ENCODE peak calls at places on chromosome 4, in seven cellular contexts. W, A, G, U, C, V and B are unnamed samples.
A peak's percentile ranks its signal among the peaks of the same experiment; 100 is the strongest.

GRCh38 chr4:604131-604530 is 21.2 kb upstream of the PDE6B start:
- DNase-seq in A (no peak), V (no peak), W (no peak), U (peak; percentile 19), C (no peak), G (no peak), B (no peak)

GRCh38 chr4:110609044-110609750 is 13.7 kb downstream of the PITX2 start:
- DNase-seq in A (no peak), V (no peak), G (no peak), W (no peak), C (no peak), U (no peak), B (no peak)

GRCh38 chr4:81069706-81070331 is 39.3 kb downstream of the BMP3 start:
- DNase-seq in A (peak; percentile 10), U (peak; percentile 64), G (peak; percentile 85), V (peak; percentile 60), C (peak; percentile 66), W (peak; percentile 96), B (peak; percentile 86)

GRCh38 chr4:18689308-18689915 is 667.9 kb upstream of the LCORL start:
- DNase-seq in W (peak; percentile 86), G (peak; percentile 75), V (peak; percentile 32), U (peak; percentile 23), C (peak; percentile 55), A (peak; percentile 22), B (peak; percentile 72)

GRCh38 chr4:16597829-16598228 is 300.6 kb downstream of the LDB2 start:
- DNase-seq in G (peak; percentile 96), U (no peak), W (peak; percentile 52), C (no peak), V (no peak), A (no peak), B (no peak)

GRCh38 chr4:8409271-8410065 is 31.1 kb downstream of the ACOX3 start:
- DNase-seq in W (no peak), C (peak; percentile 63), A (no peak), V (no peak), U (no peak), G (no peak), B (peak; percentile 76)

GRCh38 chr4:38068107-38068506 is 107.9 kb downstream of the PTTG2 start:
- DNase-seq in A (no peak), C (no peak), G (peak; percentile 76), V (no peak), W (no peak), U (no peak), B (no peak)

GRCh38 chr4:11843927-11844326 is 415.2 kb upstream of the HS3ST1 start:
- DNase-seq in V (no peak), G (no peak), W (no peak), U (no peak), C (no peak), A (no peak), B (no peak)

GRCh38 chr4:112759313-112759712 is 122.4 kb downstream of the LARP7 start:
- DNase-seq in V (no peak), U (no peak), W (no peak), C (no peak), G (no peak), A (no peak), B (no peak)

GRCh38 chr4:23697001-23697528 is 192.8 kb downstream of the PPARGC1A start:
- DNase-seq in U (no peak), A (no peak), C (no peak), G (no peak), W (no peak), V (no peak), B (no peak)

GRCh38 chr4:87410157-87410556 is 12.2 kb upstream of the NUDT9 start:
- DNase-seq in W (no peak), C (no peak), V (no peak), A (no peak), U (no peak), G (no peak), B (peak; percentile 13)

GRCh38 chr4:108628411-108628810 is 8.0 kb downstream of the RPL34 start:
- DNase-seq in W (peak; percentile 57), G (no peak), U (no peak), V (no peak), A (no peak), C (no peak), B (no peak)

GRCh38 chr4:76665139-76665538 is 230.1 kb downstream of the SHROOM3 start:
- DNase-seq in V (no peak), A (no peak), W (no peak), U (no peak), G (no peak), C (peak; percentile 94), B (no peak)

GRCh38 chr4:103074598-103075434 is 1.7 kb downstream of the SLC9B2 start:
- DNase-seq in V (no peak), G (peak; percentile 25), U (no peak), C (no peak), A (no peak), W (no peak), B (peak; percentile 18)

GRCh38 chr4:161101881-161102280 is 1061.9 kb downstream of the FSTL5 start:
- DNase-seq in W (no peak), G (no peak), V (no peak), A (no peak), U (no peak), C (no peak), B (no peak)

GRCh38 chr4:126338572-126338971 is 1023.8 kb downstream of the FAT4 start:
- DNase-seq in W (no peak), A (no peak), C (no peak), G (no peak), V (no peak), U (no peak), B (no peak)